ENCODE peak calls at places on chromosomes 1 and 21, in five cellular contexts. One of them, this sample, is unnamed. For H3K4me1, the result is how much of the 10 kb centered on the place peaks cover.

GRCh38 chr1:66443793-66444192 is 90.2 kb upstream of the SGIP1 start:
- DNase-seq in tibial artery: no peak
- DNase-seq in adrenal gland: no peak
- DNase-seq in esophagus squamous epithelium: no peak
- DNase-seq in IMR-90: peak
- DNase-seq in this sample: no peak

GRCh38 chr1:93591833-93592635 is 89.6 kb downstream of the BCAR3 start:
- DNase-seq in tibial artery: no peak
- DNase-seq in adrenal gland: no peak
- DNase-seq in esophagus squamous epithelium: no peak
- DNase-seq in IMR-90: no peak
- DNase-seq in this sample: no peak

GRCh38 chr21:16085436-16085835 is 355.7 kb downstream of the USP25 start:
- DNase-seq in tibial artery: no peak
- DNase-seq in adrenal gland: no peak
- DNase-seq in esophagus squamous epithelium: no peak
- DNase-seq in IMR-90: peak
- DNase-seq in this sample: no peak

GRCh38 chr1:37434292-37434907 is 40.0 kb upstream of the ZC3H12A start:
- DNase-seq in tibial artery: peak
- DNase-seq in adrenal gland: peak
- DNase-seq in esophagus squamous epithelium: no peak
- DNase-seq in IMR-90: peak
- DNase-seq in this sample: no peak

GRCh38 chr1:88650676-88651418 is 33.2 kb upstream of the PKN2 start:
- DNase-seq in tibial artery: no peak
- DNase-seq in adrenal gland: no peak
- DNase-seq in esophagus squamous epithelium: no peak
- DNase-seq in IMR-90: peak
- DNase-seq in this sample: no peak

GRCh38 chr1:37156646-37157045 is 122.3 kb upstream of the GRIK3 start:
- DNase-seq in tibial artery: no peak
- DNase-seq in adrenal gland: no peak
- DNase-seq in esophagus squamous epithelium: no peak
- DNase-seq in IMR-90: no peak
- DNase-seq in this sample: no peak

GRCh38 chr21:41861987-41862386 is 17.2 kb downstream of the PRDM15 start:
- DNase-seq in tibial artery: peak
- DNase-seq in adrenal gland: no peak
- DNase-seq in esophagus squamous epithelium: no peak
- DNase-seq in IMR-90: no peak
- DNase-seq in this sample: no peak

GRCh38 chr1:70499695-70500094 is 88.6 kb downstream of the CTH start:
- DNase-seq in tibial artery: no peak
- DNase-seq in adrenal gland: no peak
- DNase-seq in esophagus squamous epithelium: no peak
- DNase-seq in IMR-90: no peak
- DNase-seq in this sample: no peak

GRCh38 chr1:23718482-23718881 is 24.8 kb upstream of the ELOA start:
- DNase-seq in tibial artery: no peak
- DNase-seq in adrenal gland: no peak
- DNase-seq in esophagus squamous epithelium: no peak
- DNase-seq in IMR-90: peak
- DNase-seq in this sample: no peak

GRCh38 chr1:116159177-116159576 is 48.0 kb downstream of the MAB21L3 start:
- DNase-seq in tibial artery: no peak
- DNase-seq in adrenal gland: no peak
- DNase-seq in esophagus squamous epithelium: no peak
- DNase-seq in IMR-90: no peak
- DNase-seq in this sample: no peak

GRCh38 chr1:6033124-6033523 is 12.6 kb upstream of the KCNAB2 start:
- DNase-seq in tibial artery: no peak
- DNase-seq in adrenal gland: no peak
- DNase-seq in esophagus squamous epithelium: no peak
- DNase-seq in IMR-90: no peak
- DNase-seq in this sample: no peak

GRCh38 chr1:60978421-60979357 is 103.7 kb upstream of the NFIA start:
- DNase-seq in tibial artery: no peak
- DNase-seq in adrenal gland: peak
- DNase-seq in esophagus squamous epithelium: no peak
- DNase-seq in IMR-90: peak
- DNase-seq in this sample: no peak

GRCh38 chr1:94048413-94049164 is 72.4 kb downstream of the ABCA4 start:
- DNase-seq in tibial artery: no peak
- DNase-seq in adrenal gland: no peak
- DNase-seq in esophagus squamous epithelium: no peak
- DNase-seq in IMR-90: no peak
- DNase-seq in this sample: no peak

GRCh38 chr1:40755052-40755451 is 28.5 kb upstream of the KCNQ4 start:
- DNase-seq in tibial artery: no peak
- DNase-seq in adrenal gland: no peak
- DNase-seq in esophagus squamous epithelium: no peak
- DNase-seq in IMR-90: no peak
- DNase-seq in this sample: no peak

GRCh38 chr1:61953076-61953789 is 211.0 kb downstream of the PATJ start:
- DNase-seq in tibial artery: no peak
- DNase-seq in adrenal gland: no peak
- DNase-seq in esophagus squamous epithelium: no peak
- DNase-seq in IMR-90: no peak
- DNase-seq in this sample: no peak

GRCh38 chr1:203263496-203263895 is 34.0 kb upstream of the CHIT1 start:
- DNase-seq in tibial artery: no peak
- DNase-seq in adrenal gland: no peak
- DNase-seq in esophagus squamous epithelium: no peak
- DNase-seq in IMR-90: no peak
- DNase-seq in this sample: no peak

GRCh38 chr21:16193758-16194606 is 464.2 kb downstream of the USP25 start:
- DNase-seq in tibial artery: peak
- DNase-seq in adrenal gland: peak
- DNase-seq in esophagus squamous epithelium: no peak
- DNase-seq in IMR-90: peak
- DNase-seq in this sample: no peak

GRCh38 chr1:68116643-68117235 is 66.3 kb upstream of the DIRAS3 start:
- DNase-seq in tibial artery: no peak
- DNase-seq in adrenal gland: peak
- DNase-seq in esophagus squamous epithelium: no peak
- DNase-seq in IMR-90: peak
- DNase-seq in this sample: no peak

DNA sequence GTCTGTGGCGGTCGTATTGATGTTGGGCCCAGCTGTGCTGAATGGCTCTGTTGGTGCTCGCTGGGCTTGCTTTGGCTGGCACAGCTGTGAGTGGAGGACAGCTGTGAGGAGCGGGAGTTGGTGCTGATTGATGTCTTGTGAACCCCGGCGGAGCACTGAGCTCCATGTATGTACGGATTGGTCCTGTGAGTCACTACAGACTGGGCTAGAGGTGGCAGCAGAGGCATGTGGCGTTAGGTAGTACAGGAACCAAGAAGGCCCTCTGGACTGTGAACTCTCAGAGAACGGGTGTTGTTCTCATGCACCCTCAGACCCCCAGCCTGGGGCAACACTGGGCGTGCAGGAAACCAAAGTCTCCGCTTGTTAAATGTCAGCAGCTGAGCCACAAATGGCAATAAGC is 209.0 kb downstream of the KIF26B start:
- DNase-seq in tibial artery: peak
- DNase-seq in adrenal gland: no peak
- DNase-seq in esophagus squamous epithelium: no peak
- DNase-seq in IMR-90: peak
- DNase-seq in this sample: no peak
- H3K4me1 ChIP-seq in tibial artery: under half
- H3K4me1 ChIP-seq in adrenal gland: under half
- H3K4me1 ChIP-seq in esophagus squamous epithelium: under half
- H3K4me1 ChIP-seq in IMR-90: under half
- H3K4me1 ChIP-seq in this sample: under half

DNA sequence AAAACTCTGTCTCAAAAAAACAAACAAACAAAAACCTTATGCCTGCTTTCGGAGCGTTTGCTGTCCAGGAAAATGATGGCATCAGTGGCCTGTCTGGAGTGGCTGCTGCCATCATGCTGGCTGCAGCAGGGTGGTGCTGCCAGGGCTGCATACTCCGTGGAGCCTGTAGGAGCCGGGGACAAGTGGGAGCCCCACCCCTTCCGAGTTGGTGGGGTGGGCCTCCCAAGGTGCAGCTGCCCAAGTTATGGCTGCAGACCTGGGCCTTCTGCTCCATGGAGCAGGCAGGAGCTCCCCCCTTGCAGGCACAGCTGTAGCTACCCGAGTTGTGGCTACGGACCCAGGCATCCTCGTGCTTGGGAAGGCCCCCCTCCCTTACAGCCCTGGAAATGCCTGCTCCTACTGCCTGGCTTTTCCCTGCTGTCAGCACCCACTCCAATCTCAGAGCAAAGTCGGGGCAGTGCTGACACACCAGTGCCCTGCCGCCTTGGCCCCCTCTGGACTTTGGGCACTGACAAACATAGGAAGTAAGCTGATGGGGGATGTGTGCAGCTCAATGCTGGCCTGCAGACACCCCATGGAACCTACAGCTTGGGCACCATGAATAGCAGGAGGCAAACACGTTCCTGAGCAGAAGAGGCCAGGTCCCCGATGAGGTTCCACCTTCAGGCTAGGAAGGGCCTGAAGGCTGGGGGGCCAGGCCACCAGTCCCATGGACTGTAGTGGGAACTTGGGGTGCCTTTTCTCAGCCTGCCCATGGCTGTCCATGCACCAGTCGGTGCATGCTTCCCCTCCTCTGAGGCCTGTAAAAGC is 60.4 kb downstream of the CC2D1B start:
- DNase-seq in tibial artery: no peak
- DNase-seq in adrenal gland: no peak
- DNase-seq in esophagus squamous epithelium: no peak
- DNase-seq in IMR-90: no peak
- DNase-seq in this sample: no peak
- TF ChIP-seq CTCF in tibial artery: no peak
- TF ChIP-seq CTCF in adrenal gland: no peak
- TF ChIP-seq CTCF in esophagus squamous epithelium: no peak
- TF ChIP-seq CTCF in IMR-90: no peak
- TF ChIP-seq CTCF in this sample: no peak

DNA sequence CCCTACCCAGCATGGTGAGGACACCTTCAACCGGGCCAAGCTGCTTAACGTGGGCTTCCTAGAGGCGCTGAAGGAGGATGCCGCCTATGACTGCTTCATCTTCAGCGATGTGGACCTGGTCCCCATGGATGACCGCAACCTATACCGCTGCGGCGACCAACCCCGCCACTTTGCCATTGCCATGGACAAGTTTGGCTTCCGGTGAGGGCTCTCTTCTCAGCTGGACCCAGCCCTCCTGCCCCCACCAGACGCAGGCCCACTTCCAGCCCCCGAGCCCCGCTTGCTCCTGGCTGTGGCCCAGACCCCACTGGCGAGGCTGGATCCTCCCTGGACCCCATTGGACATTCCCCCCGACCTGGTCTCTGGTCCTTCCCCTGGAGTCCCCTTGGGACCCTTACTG is 5.8 kb downstream of the B4GALT2 start:
- DNase-seq in tibial artery: no peak
- DNase-seq in adrenal gland: no peak
- DNase-seq in esophagus squamous epithelium: no peak
- DNase-seq in IMR-90: no peak
- DNase-seq in this sample: no peak
- H3K4me1 ChIP-seq in tibial artery: under half
- H3K4me1 ChIP-seq in adrenal gland: under half
- H3K4me1 ChIP-seq in esophagus squamous epithelium: under half
- H3K4me1 ChIP-seq in IMR-90: under half
- H3K4me1 ChIP-seq in this sample: under half

DNA sequence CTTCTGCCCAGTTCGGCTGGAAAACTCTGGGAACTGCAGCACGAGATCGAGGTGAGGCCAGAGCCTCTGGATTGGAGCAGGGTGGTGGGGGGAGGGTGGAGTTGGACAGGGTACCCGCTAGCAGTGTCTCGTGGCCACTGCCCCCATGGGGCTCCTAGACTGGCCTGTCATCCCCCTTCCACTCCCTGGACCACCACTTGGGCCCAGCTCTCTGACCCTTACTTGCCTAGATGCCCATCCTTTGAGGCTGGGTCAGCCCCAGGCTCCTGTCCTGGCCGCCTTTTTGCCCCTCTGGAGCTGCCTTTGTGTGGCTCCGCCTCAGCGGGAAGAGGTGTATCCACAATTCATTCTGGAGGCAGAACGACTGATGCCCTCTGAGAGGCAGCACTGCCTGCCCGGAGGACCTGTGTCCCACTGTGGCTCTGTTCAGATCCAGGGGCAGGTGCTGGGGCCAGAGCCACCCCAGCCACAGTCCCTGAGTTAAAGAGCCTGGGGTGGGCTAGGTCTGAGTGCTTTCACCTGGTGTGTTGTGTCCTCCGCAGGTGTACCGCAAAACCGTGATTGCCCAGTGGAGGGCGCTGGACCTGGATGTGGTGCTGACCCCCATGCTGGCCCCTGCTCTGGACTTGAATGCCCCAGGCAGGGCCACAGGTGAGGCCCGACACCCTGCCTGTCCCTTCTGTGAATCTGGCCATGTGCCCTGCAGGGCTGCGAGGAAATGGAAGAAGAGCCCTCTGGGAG is 17.7 kb downstream of the FAAH start:
- DNase-seq in tibial artery: no peak
- DNase-seq in adrenal gland: no peak
- DNase-seq in esophagus squamous epithelium: no peak
- DNase-seq in IMR-90: no peak
- DNase-seq in this sample: no peak
- TF ChIP-seq CTCF in tibial artery: no peak
- TF ChIP-seq CTCF in adrenal gland: no peak
- TF ChIP-seq CTCF in esophagus squamous epithelium: no peak
- TF ChIP-seq CTCF in IMR-90: peak
- TF ChIP-seq CTCF in this sample: no peak

GRCh38 chr1:45686081-45687013 is at the start of gene GPBP1L1:
- DNase-seq in tibial artery: peak
- DNase-seq in adrenal gland: peak
- DNase-seq in esophagus squamous epithelium: peak
- DNase-seq in IMR-90: peak
- DNase-seq in this sample: peak
- H3K4me1 ChIP-seq in tibial artery: half or more
- H3K4me1 ChIP-seq in adrenal gland: half or more
- H3K4me1 ChIP-seq in esophagus squamous epithelium: under half
- H3K4me1 ChIP-seq in IMR-90: under half
- H3K4me1 ChIP-seq in this sample: under half

DNA sequence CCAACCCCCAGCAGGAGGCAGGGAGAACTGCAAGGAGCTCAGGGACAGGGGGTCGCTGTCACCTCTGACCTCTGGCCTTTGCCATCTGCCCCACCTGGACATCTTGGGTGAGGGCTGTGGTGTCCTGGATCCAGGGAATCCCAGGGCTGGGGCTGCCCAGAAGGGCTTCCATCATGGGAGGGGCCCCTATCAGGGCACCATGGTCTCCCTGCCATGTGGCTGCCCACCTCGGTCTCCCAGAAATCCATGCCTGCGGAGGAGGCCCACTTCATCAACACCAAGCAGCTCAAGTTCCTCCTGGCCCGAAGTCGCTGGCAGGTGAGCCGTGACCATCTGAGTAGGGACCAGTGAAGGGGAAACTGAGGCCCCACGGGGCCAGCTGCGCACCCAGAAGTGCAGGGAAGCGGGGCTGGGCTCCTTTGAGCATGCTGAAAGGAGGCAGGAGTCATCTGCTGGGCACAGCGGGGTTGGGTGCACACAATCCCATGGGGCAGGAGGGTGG is 36.1 kb downstream of the TRIM11 start:
- DNase-seq in tibial artery: peak
- DNase-seq in adrenal gland: no peak
- DNase-seq in esophagus squamous epithelium: no peak
- DNase-seq in IMR-90: no peak
- DNase-seq in this sample: no peak
- TF ChIP-seq CTCF in tibial artery: no peak
- TF ChIP-seq CTCF in adrenal gland: no peak
- TF ChIP-seq CTCF in esophagus squamous epithelium: no peak
- TF ChIP-seq CTCF in IMR-90: no peak
- TF ChIP-seq CTCF in this sample: no peak